ENCODE peak calls at places on chromosomes 12 and 14, in four cellular contexts. T is IMR-90, K is thyroid gland, R is astrocyte. Y is an unnamed sample.

GRCh38 chr14:67533754-67534085 is 630 bp downstream of the PLEKHH1 start:
- DNase-seq in T (no peak), K (peak; percentile 91), R (no peak), Y (no peak)

GRCh38 chr12:53005215-53005985 is 856 bp upstream of the EIF4B start:
- DNase-seq in T (no peak), K (peak; percentile 14), R (no peak), Y (no peak)

GRCh38 chr12:66262737-66263136 is 39.6 kb upstream of the HELB start:
- DNase-seq in T (no peak), K (no peak), R (no peak), Y (no peak)

GRCh38 chr14:93115920-93116675 is at the start of gene ITPK1:
- DNase-seq in T (peak; percentile 41), K (peak; percentile 51), R (no peak), Y (peak; percentile 54)

GRCh38 chr14:86973177-86973576 is 1019.8 kb downstream of the GALC start:
- DNase-seq in T (no peak), K (no peak), R (no peak), Y (no peak)

GRCh38 chr12:118332511-118332910 is 40.2 kb downstream of the TAOK3 start:
- DNase-seq in T (peak; percentile 52), K (no peak), R (peak; percentile 22), Y (no peak)

GRCh38 chr14:24613747-24614146 is 4.3 kb upstream of the GZMH start:
- DNase-seq in T (no peak), K (no peak), R (no peak), Y (no peak)

GRCh38 chr14:94654071-94654974 is 42.1 kb downstream of the SERPINA3 start:
- DNase-seq in T (peak; percentile 5), K (no peak), R (no peak), Y (no peak)

GRCh38 chr12:109718390-109718789 is 4.8 kb downstream of the FAM222A start:
- DNase-seq in T (no peak), K (no peak), R (no peak), Y (no peak)

GRCh38 chr12:40312982-40313576 is 88.3 kb downstream of the LRRK2 start:
- DNase-seq in T (peak; percentile 31), K (no peak), R (peak; percentile 2), Y (peak; percentile 13)

GRCh38 chr12:39443704-39444234 is 849 bp upstream of the KIF21A start:
- DNase-seq in T (no peak), K (no peak), R (no peak), Y (no peak)

GRCh38 chr14:50402965-50403364 is 6.3 kb upstream of the CDKL1 start:
- DNase-seq in T (peak; percentile 56), K (no peak), R (no peak), Y (no peak)

GRCh38 chr12:51390457-51391046 is 654 bp downstream of the GALNT6 start:
- DNase-seq in T (no peak), K (no peak), R (no peak), Y (no peak)

GRCh38 chr14:102140027-102140749 is 491 bp downstream of the WDR20 start:
- DNase-seq in T (no peak), K (peak; percentile 51), R (no peak), Y (peak; percentile 35)

GRCh38 chr12:10847701-10848100 is 1.6 kb downstream of the PRR4 start:
- DNase-seq in T (no peak), K (no peak), R (no peak), Y (no peak)

DNA sequence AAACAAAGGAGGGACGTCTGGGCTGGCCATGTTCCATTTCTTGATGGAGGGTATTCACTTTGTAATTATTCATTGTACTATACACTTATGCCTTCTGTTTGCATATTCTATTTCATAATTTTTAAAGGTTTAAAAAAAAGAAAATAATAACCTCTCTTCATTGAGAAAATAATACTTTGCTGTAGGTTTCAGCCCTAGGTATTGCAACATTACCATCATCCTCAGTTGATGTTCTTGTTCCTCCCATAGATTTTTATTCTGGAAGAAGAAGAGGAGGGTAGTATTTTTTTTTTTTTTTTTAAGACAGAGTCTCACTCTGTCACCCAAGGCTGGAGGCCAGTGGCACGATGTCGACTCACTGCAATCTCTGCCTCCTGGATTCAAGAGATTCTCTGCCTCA is 54.7 kb downstream of the PHLDA1 start:
- DNase-seq in T (no peak), K (no peak), R (no peak), Y (no peak)
- TF ChIP-seq CTCF in T (no peak), K (no peak), R (no peak), Y (no peak)

DNA sequence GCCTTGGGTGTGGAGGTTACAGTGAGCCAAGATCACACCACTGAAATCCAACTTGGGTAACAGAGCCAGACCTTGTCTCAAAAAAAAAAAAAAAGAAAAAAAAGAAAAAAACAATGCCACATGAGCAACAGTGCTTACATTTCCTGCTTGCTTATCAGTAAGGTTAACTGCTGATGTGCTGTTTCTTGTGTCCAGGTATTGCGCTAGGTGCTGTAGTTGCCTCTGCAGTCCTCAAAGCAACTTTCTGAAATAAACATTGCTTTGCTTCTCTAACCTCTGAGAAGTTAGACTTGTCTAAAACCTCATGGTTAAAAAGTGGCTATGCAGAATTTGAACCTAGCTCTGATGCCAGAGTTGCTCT is 24.7 kb downstream of the RNF34 start:
- DNase-seq in T (no peak), K (no peak), R (no peak), Y (no peak)
- H3K27ac ChIP-seq in T (no peak overlapping the region), K (no peak overlapping the region), R (no peak overlapping the region), Y (no peak overlapping the region)

GRCh38 chr14:77272261-77272660 is 1.3 kb upstream of the NGB start:
- DNase-seq in T (no peak), K (no peak), R (no peak), Y (no peak)
- TF ChIP-seq CTCF in T (no peak), K (no peak), R (no peak), Y (no peak)

GRCh38 chr14:43872222-43872621 is 634.9 kb downstream of the FSCB start:
- DNase-seq in T (no peak), K (no peak), R (no peak), Y (no peak)
- H3K27ac ChIP-seq in T (no peak overlapping the region), K (no peak overlapping the region), R (no peak overlapping the region), Y (no peak overlapping the region)

DNA sequence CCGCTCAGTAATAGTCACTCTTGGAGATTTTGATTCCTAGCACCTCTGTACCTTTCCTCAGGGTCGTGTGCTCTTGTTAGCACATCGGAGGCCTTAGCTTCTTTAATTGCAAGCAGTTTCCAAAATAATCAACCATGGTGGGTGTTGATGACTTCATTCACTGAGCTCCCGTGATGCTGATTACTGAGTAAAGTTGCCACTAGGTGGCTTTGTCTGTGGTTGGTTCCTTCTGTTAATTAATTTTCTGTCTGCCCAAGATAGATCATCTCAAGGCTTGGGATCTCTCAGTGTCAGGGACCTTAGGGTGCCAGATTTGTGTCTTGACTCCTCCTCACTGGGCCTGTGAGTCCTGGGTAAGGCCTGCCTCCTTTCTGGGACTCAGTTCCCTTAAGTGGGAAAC is 54.3 kb downstream of the PTPN11 start:
- DNase-seq in T (no peak), K (no peak), R (no peak), Y (no peak)
- TF ChIP-seq CTCF in T (no peak), K (no peak), R (peak; percentile 17), Y (no peak)

GRCh38 chr14:97762386-97762785 is 965.2 kb downstream of the VRK1 start:
- DNase-seq in T (no peak), K (no peak), R (no peak), Y (no peak)
- H3K27ac ChIP-seq in T (no peak overlapping the region), K (no peak overlapping the region), R (no peak overlapping the region), Y (no peak overlapping the region)

GRCh38 chr14:72104011-72104613 is 171.9 kb downstream of the RGS6 start:
- DNase-seq in T (no peak), K (peak; percentile 13), R (no peak), Y (peak; percentile 37)
- TF ChIP-seq CTCF in T (peak; percentile 34), K (no peak), R (peak; percentile 20), Y (peak; percentile 29)

GRCh38 chr12:58285551-58285950 is 344.2 kb downstream of the ATP23 start:
- DNase-seq in T (no peak), K (no peak), R (no peak), Y (no peak)
- H3K27ac ChIP-seq in T (no peak overlapping the region), K (no peak overlapping the region), R (no peak overlapping the region), Y (no peak overlapping the region)

DNA sequence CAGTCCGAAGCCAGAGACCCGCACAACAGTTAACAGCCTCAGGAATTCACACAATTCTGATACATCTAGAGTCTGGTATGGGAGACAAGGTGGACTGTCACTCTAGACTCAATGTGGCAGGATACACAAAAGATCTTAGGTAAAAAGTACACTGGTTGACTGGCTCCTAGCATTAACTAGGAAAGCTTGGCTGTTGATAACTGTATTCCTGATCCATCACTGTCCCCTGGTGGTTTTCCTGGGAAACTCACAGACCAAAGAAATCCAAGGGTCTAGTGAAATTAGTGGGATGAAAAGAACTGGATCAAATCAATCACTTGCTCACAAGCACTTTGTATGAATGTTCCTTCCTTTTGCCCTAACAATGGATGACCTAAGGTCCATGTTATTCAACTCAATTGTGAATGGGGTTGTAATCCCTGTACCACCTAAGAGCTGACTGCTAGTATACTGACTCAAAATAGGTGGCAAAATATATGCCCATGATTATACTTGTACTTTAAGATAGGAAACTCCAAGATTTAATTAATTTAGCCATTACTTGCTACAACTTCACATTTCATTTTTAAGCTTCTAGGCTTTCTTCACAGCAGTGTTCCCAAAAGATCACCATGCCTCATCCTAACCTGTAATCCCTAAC is 14.0 kb downstream of the NPC2 start:
- DNase-seq in T (peak; percentile 42), K (no peak), R (no peak), Y (no peak)
- TF ChIP-seq CTCF in T (peak; percentile 93), K (peak; percentile 53), R (peak; percentile 84), Y (peak; percentile 24)

GRCh38 chr14:21072781-21073339 is 2.8 kb downstream of the ARHGEF40 start:
- DNase-seq in T (no peak), K (peak; percentile 18), R (no peak), Y (no peak)

GRCh38 chr14:21072102-21072501 is 2.0 kb downstream of the ARHGEF40 start:
- DNase-seq in T (peak; percentile 81), K (no peak), R (peak; percentile 68), Y (no peak)

GRCh38 chr14:21070083-21070609 is at the start of gene ARHGEF40:
- DNase-seq in T (peak; percentile 33), K (peak; percentile 77), R (peak; percentile 27), Y (peak; percentile 43)

GRCh38 chr14:21070610-21071224 is 613 bp downstream of the ARHGEF40 start:
- DNase-seq in T (peak; percentile 46), K (peak; percentile 48), R (peak; percentile 27), Y (peak; percentile 14)

GRCh38 chr14:21071225-21072041 is 1.3 kb downstream of the ARHGEF40 start:
- DNase-seq in T (peak; percentile 95), K (peak; percentile 76), R (peak; percentile 94), Y (peak; percentile 42)
- H3K27ac ChIP-seq in T (peak overlapping the region; percentile 96), K (peak overlapping the region; percentile 56), R (peak overlapping the region; percentile 97), Y (peak overlapping the region; percentile 83)

Y was measured in RWPE1.